ENCODE peak calls at places on chromosomes 6 and 20, in seven cellular contexts. I, C, G, N, T, L and E are unnamed samples.
A peak's percentile ranks its signal among the peaks of the same experiment; 100 is the strongest.

GRCh38 chr6:21931641-21932335 is 338.2 kb downstream of the SOX4 start:
- DNase-seq in I (no peak), C (no peak), G (no peak), N (no peak), T (no peak), L (peak; percentile 51), E (no peak)

GRCh38 chr6:149969635-149970034 is 5.9 kb downstream of the ULBP1 start:
- DNase-seq in I (no peak), C (no peak), G (no peak), N (no peak), T (no peak), L (no peak), E (no peak)

GRCh38 chr20:41334036-41334435 is 6.6 kb upstream of the LPIN3 start:
- DNase-seq in I (no peak), C (no peak), G (no peak), N (no peak), T (no peak), L (no peak), E (no peak)

GRCh38 chr6:80173411-80173810 is 66.9 kb downstream of the BCKDHB start:
- DNase-seq in I (no peak), C (no peak), G (no peak), N (no peak), T (no peak), L (no peak), E (no peak)

GRCh38 chr6:145115638-145116037 is 619.7 kb downstream of the EPM2A start:
- DNase-seq in I (no peak), C (no peak), G (no peak), N (no peak), T (no peak), L (no peak), E (no peak)

GRCh38 chr6:18488526-18489270 is 101.5 kb downstream of the RNF144B start:
- DNase-seq in I (no peak), C (no peak), G (no peak), N (no peak), T (no peak), L (peak; percentile 17), E (no peak)

GRCh38 chr20:34621383-34622367 is 55.2 kb downstream of the PIGU start:
- DNase-seq in I (no peak), C (no peak), G (no peak), N (no peak), T (no peak), L (peak; percentile 43), E (no peak)

GRCh38 chr20:4667371-4667773 is 54.3 kb upstream of the PRND start:
- DNase-seq in I (no peak), C (no peak), G (no peak), N (no peak), T (no peak), L (no peak), E (no peak)

GRCh38 chr6:155461636-155462035 is 6.0 kb upstream of the NOX3 start:
- DNase-seq in I (no peak), C (no peak), G (no peak), N (no peak), T (no peak), L (no peak), E (no peak)

GRCh38 chr6:169271158-169271936 is 17.7 kb upstream of the THBS2 start:
- DNase-seq in I (no peak), C (no peak), G (no peak), N (no peak), T (no peak), L (no peak), E (no peak)

GRCh38 chr6:31711233-31711632 is 3.9 kb upstream of the LY6G6D start:
- DNase-seq in I (no peak), C (no peak), G (no peak), N (no peak), T (no peak), L (no peak), E (no peak)

GRCh38 chr6:68032217-68032616 is 602.9 kb upstream of the ADGRB3 start:
- DNase-seq in I (no peak), C (no peak), G (no peak), N (no peak), T (no peak), L (no peak), E (no peak)

GRCh38 chr6:149895702-149896310 is 2.1 kb downstream of the RAET1E start:
- DNase-seq in I (no peak), C (no peak), G (no peak), N (peak; percentile 52), T (no peak), L (peak; percentile 91), E (no peak)

GRCh38 chr20:62805365-62805710 is 703 bp downstream of the OGFR start:
- DNase-seq in I (no peak), C (no peak), G (no peak), N (no peak), T (no peak), L (no peak), E (no peak)

GRCh38 chr6:158850807-158851115 is 31.6 kb upstream of the EZR start:
- DNase-seq in I (no peak), C (no peak), G (no peak), N (no peak), T (no peak), L (peak; percentile 31), E (no peak)

GRCh38 chr6:166955865-166956443 is 396 bp downstream of the RNASET2 start:
- DNase-seq in I (no peak), C (no peak), G (peak; percentile 33), N (no peak), T (no peak), L (no peak), E (no peak)

GRCh38 chr6:15621203-15622044 is 41.4 kb downstream of the DTNBP1 start:
- DNase-seq in I (no peak), C (no peak), G (no peak), N (no peak), T (peak; percentile 96), L (no peak), E (no peak)

GRCh38 chr20:59581983-59582679 is 22.2 kb upstream of the PHACTR3 start:
- DNase-seq in I (no peak), C (no peak), G (no peak), N (no peak), T (no peak), L (no peak), E (no peak)

GRCh38 chr20:64080013-64080812 is at the start of gene OPRL1:
- DNase-seq in I (no peak), C (no peak), G (peak; percentile 56), N (peak; percentile 35), T (no peak), L (no peak), E (no peak)

GRCh38 chr6:15593798-15594197 is 69.0 kb downstream of the DTNBP1 start:
- DNase-seq in I (no peak), C (no peak), G (no peak), N (no peak), T (no peak), L (no peak), E (no peak)

GRCh38 chr20:1269235-1269634 is 3.1 kb downstream of the SNPH start:
- DNase-seq in I (no peak), C (no peak), G (no peak), N (no peak), T (no peak), L (no peak), E (no peak)

GRCh38 chr6:111871725-111872520 is 1.3 kb downstream of the FYN start:
- DNase-seq in I (no peak), C (peak; percentile 57), G (no peak), N (no peak), T (no peak), L (peak; percentile 71), E (peak; percentile 55)

GRCh38 chr20:32777177-32777956 is 15.2 kb downstream of the DNMT3B start:
- DNase-seq in I (no peak), C (no peak), G (no peak), N (no peak), T (no peak), L (no peak), E (no peak)